ENCODE peak calls at places on chromosomes 6 and 20, in seven cellular contexts. K is GM23248, Z is HCT116, E is astrocyte, P is mammary epithelial cell, Y is keratinocyte, V is PC-3. T is an unnamed sample.
A peak's percentile ranks its signal among the peaks of the same experiment; 100 is the strongest.

GRCh38 chr6:42025066-42025789 is 25.1 kb upstream of the TAF8 start:
- DNase-seq in V (no peak), E (no peak), Y (no peak), K (no peak), P (no peak), Z (no peak), T (no peak)

GRCh38 chr6:2103644-2104523 is 141.5 kb downstream of the GMDS start:
- DNase-seq in P (peak; percentile 54), Y (no peak), V (peak; percentile 71), K (peak; percentile 63), Z (peak; percentile 19), E (peak; percentile 12), T (peak; percentile 37)

GRCh38 chr20:48614593-48615274 is 213.1 kb downstream of the PREX1 start:
- DNase-seq in K (peak; percentile 6), Y (no peak), P (peak; percentile 46), Z (no peak), V (peak; percentile 38), E (peak; percentile 9), T (peak; percentile 64)

GRCh38 chr6:164243949-164244348 is 829.4 kb downstream of the QKI start:
- DNase-seq in Z (no peak), Y (no peak), K (no peak), P (no peak), E (peak; percentile 3), V (peak; percentile 17), T (no peak)

GRCh38 chr20:20237093-20237959 is 130.6 kb upstream of the INSM1 start:
- DNase-seq in Z (peak; percentile 28), E (no peak), Y (no peak), V (peak; percentile 68), P (peak; percentile 29), K (peak; percentile 69), T (peak; percentile 21)

GRCh38 chr6:21740719-21741118 is 147.2 kb downstream of the SOX4 start:
- DNase-seq in V (peak; percentile 62), P (no peak), K (no peak), Y (no peak), Z (no peak), E (peak; percentile 92), T (no peak)

GRCh38 chr20:61161649-61162210 is 90.3 kb upstream of the CDH4 start:
- DNase-seq in V (no peak), Z (no peak), Y (no peak), K (peak; percentile 22), E (no peak), P (no peak), T (no peak)

GRCh38 chr20:33178726-33179125 is 10.8 kb downstream of the BPIFA2 start:
- DNase-seq in Y (no peak), P (no peak), E (no peak), V (peak; percentile 49), K (no peak), Z (no peak), T (peak; percentile 77)

GRCh38 chr6:133214267-133214666 is 26.9 kb upstream of the EYA4 start:
- DNase-seq in E (no peak), Z (no peak), V (no peak), P (no peak), K (no peak), Y (no peak), T (no peak)

GRCh38 chr6:39365281-39366074 is 43.0 kb upstream of the KCNK16 start:
- DNase-seq in V (peak; percentile 48), Y (no peak), K (peak; percentile 88), E (peak; percentile 57), Z (no peak), P (peak; percentile 51), T (no peak)

GRCh38 chr6:21597706-21598273 is 4.2 kb downstream of the SOX4 start:
- DNase-seq in V (peak; percentile 32), P (peak; percentile 35), Z (no peak), K (peak; percentile 61), E (no peak), Y (no peak), T (no peak)

GRCh38 chr6:139722540-139722939 is 348.1 kb upstream of the CITED2 start:
- DNase-seq in P (no peak), Z (no peak), E (no peak), K (no peak), V (no peak), Y (no peak), T (peak; percentile 31)

GRCh38 chr20:16388731-16389130 is 184.5 kb downstream of the KIF16B start:
- DNase-seq in E (no peak), Y (no peak), V (no peak), Z (no peak), K (no peak), P (no peak), T (no peak)

GRCh38 chr20:23404196-23404595 is 17.1 kb downstream of the NAPB start:
- DNase-seq in E (no peak), P (peak; percentile 64), Z (no peak), V (peak; percentile 29), Y (no peak), K (peak; percentile 81), T (no peak)

GRCh38 chr20:38127011-38127621 is 38.0 kb downstream of the TGM2 start:
- DNase-seq in E (peak; percentile 89), K (peak; percentile 85), Y (no peak), Z (peak; percentile 26), P (peak; percentile 50), V (peak; percentile 77), T (peak; percentile 69)

GRCh38 chr6:143007626-143008025 is 53.1 kb upstream of the AIG1 start:
- DNase-seq in E (no peak), Y (no peak), K (peak; percentile 83), Z (no peak), V (no peak), P (no peak), T (no peak)

GRCh38 chr6:143006787-143007186 is 53.9 kb upstream of the AIG1 start:
- DNase-seq in E (no peak), K (no peak), Z (no peak), V (no peak), P (no peak), Y (no peak), T (no peak)

GRCh38 chr6:143000771-143001170 is 55.8 kb upstream of the HIVEP2 start:
- DNase-seq in K (no peak), Z (no peak), P (no peak), E (no peak), V (no peak), Y (no peak), T (no peak)

GRCh38 chr6:143002686-143003085 is 57.7 kb upstream of the HIVEP2 start:
- DNase-seq in V (no peak), Z (no peak), K (no peak), P (no peak), E (no peak), Y (no peak), T (no peak)

DNA sequence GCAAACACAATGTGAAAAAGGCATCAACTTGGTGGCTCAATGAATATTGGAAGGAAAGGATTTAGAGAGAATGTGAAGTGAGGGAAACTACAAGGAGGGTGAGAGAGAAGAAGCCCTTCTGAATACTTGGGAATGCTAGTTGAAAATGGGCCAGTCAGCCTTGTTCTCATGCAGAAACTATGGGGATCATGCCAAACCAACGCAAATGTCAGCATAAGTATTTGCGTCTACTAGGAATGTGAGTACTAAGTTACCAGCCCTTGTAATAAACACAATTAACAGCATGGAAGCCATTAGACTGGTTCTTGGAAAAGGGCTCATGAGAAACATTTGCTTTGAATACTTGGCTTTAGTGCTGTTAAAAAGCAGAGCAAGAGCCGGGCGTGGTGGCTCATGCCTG is 54.9 kb upstream of the AIG1 start:
- DNase-seq in V (no peak), Y (no peak), P (no peak), E (peak; percentile 7), K (no peak), Z (no peak), T (no peak)
- H4K20me1 ChIP-seq in V (no peaks in the 10 kb centered on the region), Y (no peaks in the 10 kb centered on the region), P (no peaks in the 10 kb centered on the region), E (no peaks in the 10 kb centered on the region), K (no peaks in the 10 kb centered on the region), Z (no peaks in the 10 kb centered on the region), T (no peaks in the 10 kb centered on the region)

GRCh38 chr6:4970739-4971395 is 33.0 kb downstream of the RPP40 start:
- DNase-seq in E (no peak), K (no peak), Y (no peak), V (no peak), Z (no peak), P (no peak), T (no peak)

GRCh38 chr6:4965506-4966389 is 38.1 kb downstream of the RPP40 start:
- DNase-seq in V (no peak), P (no peak), E (no peak), K (no peak), Z (no peak), Y (no peak), T (no peak)

GRCh38 chr6:4964675-4965336 is 39.0 kb downstream of the RPP40 start:
- DNase-seq in Z (no peak), E (no peak), Y (no peak), K (no peak), P (no peak), V (no peak), T (no peak)

GRCh38 chr6:4969609-4970285 is 34.1 kb downstream of the RPP40 start:
- DNase-seq in Z (no peak), E (no peak), V (no peak), Y (no peak), K (no peak), P (no peak), T (no peak)

DNA sequence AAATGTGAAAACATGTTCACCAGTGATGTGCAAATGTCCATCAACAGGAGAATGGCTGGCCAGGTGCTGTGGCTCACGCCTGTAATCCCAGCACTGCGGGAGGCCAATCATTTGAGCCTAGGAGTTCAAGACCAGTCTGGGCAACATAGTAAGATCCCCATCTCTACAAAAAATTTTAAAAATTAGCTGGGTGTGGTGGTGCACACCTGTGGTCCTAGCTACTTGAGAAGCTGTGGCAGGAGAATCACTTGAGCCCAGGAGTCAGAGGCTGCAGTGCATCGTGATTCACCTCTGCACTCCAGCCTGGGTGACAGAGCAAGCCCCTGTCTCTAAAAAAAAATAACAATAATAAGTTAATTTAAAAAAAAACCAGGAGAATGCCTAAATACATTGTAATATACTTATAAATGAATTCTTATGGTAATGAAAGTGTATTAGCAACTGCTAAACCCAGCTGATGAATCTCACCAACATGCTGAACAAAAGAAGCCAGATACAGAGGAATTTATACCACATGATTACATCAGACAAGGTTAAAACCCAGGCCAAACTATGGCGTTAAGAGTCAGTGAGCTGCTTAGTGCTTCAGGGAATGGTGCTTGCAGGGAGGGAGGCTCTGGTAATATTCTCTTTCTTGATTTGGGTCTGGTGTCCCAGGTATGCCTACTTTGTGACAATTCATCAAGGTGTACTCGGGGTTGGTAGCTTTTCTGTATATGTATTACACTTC is 36.4 kb downstream of the RPP40 start:
- DNase-seq in P (no peak), Z (no peak), V (no peak), Y (no peak), K (no peak), E (no peak), T (no peak)
- H2AFZ ChIP-seq in P (no peak overlapping the region), Z (no peak overlapping the region), V (no peak overlapping the region), Y (no peak overlapping the region), K (no peak overlapping the region), E (no peak overlapping the region), T (no peak overlapping the region)

GRCh38 chr6:108163644-108164536 is 1.9 kb upstream of the NR2E1 start:
- DNase-seq in P (peak; percentile 55), E (no peak), K (peak; percentile 10), Z (no peak), Y (no peak), V (no peak), T (no peak)
- H3K4me2 ChIP-seq in P (peak overlapping the region; percentile 49), E (no peak overlapping the region), K (no peak overlapping the region), Z (no peak overlapping the region), Y (peak overlapping the region; percentile 58), V (no peak overlapping the region), T (no peak overlapping the region)

DNA sequence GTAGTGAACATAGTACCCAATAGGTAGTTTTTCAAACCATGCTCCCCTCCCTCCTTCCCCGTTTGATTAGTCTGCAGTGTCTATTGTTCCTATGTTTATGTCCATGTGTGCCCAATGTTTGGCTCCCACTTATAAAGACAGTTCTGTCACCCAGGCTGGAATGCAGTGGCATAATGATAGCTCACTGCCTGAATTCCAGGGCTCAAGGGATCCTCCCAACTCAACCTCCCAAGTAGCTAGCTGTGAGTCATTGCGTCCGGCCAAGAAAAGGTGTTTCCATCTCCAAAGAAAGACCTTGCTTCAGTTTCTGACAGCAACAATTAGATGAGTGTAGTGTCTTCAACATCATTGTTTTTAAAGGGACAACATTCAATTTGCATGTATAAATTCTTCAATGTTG is 131.1 kb upstream of the CEP162 start:
- DNase-seq in E (no peak), Z (no peak), V (no peak), P (no peak), K (no peak), Y (no peak), T (no peak)
- H4K20me1 ChIP-seq in E (no peaks in the 10 kb centered on the region), Z (no peaks in the 10 kb centered on the region), V (no peaks in the 10 kb centered on the region), P (no peaks in the 10 kb centered on the region), K (no peaks in the 10 kb centered on the region), Y (no peaks in the 10 kb centered on the region), T (no peaks in the 10 kb centered on the region)

T was measured in PC-9.